ENCODE peak calls at places on chromosomes 5 and 9, in six cellular contexts. Z is spleen; Y is OCI-LY7; V is kidney epithelial cell; I is AG09309; R is CD8-positive, alpha-beta T cell. Q is an unnamed sample.

GRCh38 chr9:121645003-121645402 is 6.4 kb upstream of the DAB2IP start:
- DNase-seq in I (no peak), V (no peak), R (no peak), Z (peak), Y (peak), Q (no peak)

GRCh38 chr9:83167126-83167525 is 104.2 kb upstream of the RASEF start:
- DNase-seq in Y (no peak), R (no peak), Z (no peak), I (no peak), V (peak), Q (no peak)

GRCh38 chr5:114744406-114744805 is 382.5 kb downstream of the KCNN2 start:
- DNase-seq in R (no peak), I (no peak), V (no peak), Y (no peak), Z (no peak), Q (no peak)

GRCh38 chr9:116381350-116381749 is 227.8 kb downstream of the PAPPA start:
- DNase-seq in Z (no peak), V (no peak), R (no peak), Y (no peak), I (no peak), Q (no peak)

GRCh38 chr5:54889826-54890225 is 95.6 kb downstream of the ESM1 start:
- DNase-seq in R (no peak), Y (no peak), I (peak), Z (no peak), V (peak), Q (no peak)

GRCh38 chr5:141519605-141520288 is 30.9 kb downstream of the PCDHGC5 start:
- DNase-seq in Z (no peak), V (no peak), R (no peak), I (no peak), Y (no peak), Q (no peak)

GRCh38 chr9:12716823-12717222 is 23.6 kb downstream of the TYRP1 start:
- DNase-seq in Y (no peak), Z (no peak), I (no peak), V (no peak), R (no peak), Q (no peak)

GRCh38 chr9:13479071-13479470 is 199.6 kb upstream of the MPDZ start:
- DNase-seq in Y (no peak), I (no peak), Z (no peak), V (no peak), R (no peak), Q (no peak)

GRCh38 chr5:127051591-127051990 is 21.2 kb upstream of the MARCHF3 start:
- DNase-seq in Y (no peak), Z (no peak), R (no peak), I (no peak), V (no peak), Q (no peak)

GRCh38 chr9:121133104-121133816 is 58.5 kb downstream of the CNTRL start:
- DNase-seq in Y (no peak), I (no peak), Z (peak), R (peak), V (no peak), Q (no peak)

GRCh38 chr5:42583322-42583721 is 160.1 kb downstream of the GHR start:
- DNase-seq in Z (no peak), Y (peak), I (peak), V (peak), R (no peak), Q (no peak)

GRCh38 chr5:151315998-151316597 is 12.5 kb upstream of the SLC36A3 start:
- DNase-seq in I (peak), Y (peak), V (no peak), Z (peak), R (peak), Q (no peak)

GRCh38 chr5:2373631-2374030 is 377.8 kb downstream of the IRX2 start:
- DNase-seq in Z (no peak), Y (no peak), I (no peak), R (no peak), V (no peak), Q (no peak)

GRCh38 chr5:54469655-54470054 is 14.2 kb downstream of the HSPB3 start:
- DNase-seq in Y (peak), V (no peak), I (no peak), Z (no peak), R (no peak), Q (no peak)

GRCh38 chr9:21883642-21884041 is 81.2 kb downstream of the MTAP start:
- DNase-seq in R (peak), V (no peak), Y (peak), Z (no peak), I (no peak), Q (no peak)

GRCh38 chr5:96936431-96937221 is 746 bp downstream of the LNPEP start:
- DNase-seq in V (no peak), R (peak), Z (peak), I (no peak), Y (peak), Q (no peak)

GRCh38 chr9:134325813-134326753 is at the start of gene RXRA:
- DNase-seq in V (no peak), Y (peak), R (peak), I (no peak), Z (peak), Q (no peak)

GRCh38 chr9:122036988-122037387 is 56.1 kb downstream of the TTLL11 start:
- DNase-seq in Y (no peak), R (no peak), I (no peak), V (no peak), Z (no peak), Q (no peak)

GRCh38 chr5:51387854-51388320 is 4.6 kb downstream of the ISL1 start:
- DNase-seq in V (no peak), I (no peak), R (no peak), Y (no peak), Z (no peak), Q (no peak)

GRCh38 chr5:2143646-2144386 is 261.1 kb upstream of the IRX4 start:
- DNase-seq in R (no peak), I (no peak), Y (no peak), V (no peak), Z (peak), Q (peak)

GRCh38 chr5:136080483-136081180 is 51.8 kb downstream of the TGFBI start:
- DNase-seq in Y (no peak), V (peak), R (peak), Z (peak), I (peak), Q (no peak)

GRCh38 chr9:124770359-124771020 is 621 bp downstream of the NR6A1 start:
- DNase-seq in I (no peak), V (no peak), Z (no peak), Y (peak), R (no peak), Q (no peak)

GRCh38 chr5:52838306-52839015 is 50.7 kb downstream of the ITGA1 start:
- DNase-seq in Y (no peak), R (no peak), Z (no peak), V (no peak), I (no peak), Q (no peak)

GRCh38 chr5:112339761-112340160 is 79.3 kb downstream of the EPB41L4A start:
- DNase-seq in Z (no peak), R (no peak), I (no peak), Y (no peak), V (no peak), Q (no peak)

GRCh38 chr5:53884844-53885243 is 324.4 kb downstream of the NDUFS4 start:
- DNase-seq in Y (no peak), Z (no peak), R (no peak), I (no peak), V (no peak), Q (no peak)

GRCh38 chr5:123371575-123372179 is 51.5 kb downstream of the CEP120 start:
- DNase-seq in R (peak), V (no peak), Y (peak), Z (peak), I (no peak), Q (no peak)

GRCh38 chr5:14054111-14054854 is 88.9 kb upstream of the TRIO start:
- DNase-seq in R (no peak), Z (no peak), V (no peak), Y (no peak), I (no peak), Q (no peak)

GRCh38 chr5:41925555-41925946 is 470 bp downstream of the FBXO4 start:
- DNase-seq in I (no peak), Y (no peak), V (no peak), Z (no peak), R (peak), Q (no peak)

GRCh38 chr9:98220911-98221310 is 28.5 kb upstream of the CORO2A start:
- DNase-seq in V (no peak), I (no peak), Y (no peak), R (no peak), Z (peak), Q (no peak)

GRCh38 chr9:116152941-116153764 is 438 bp upstream of the PAPPA start:
- DNase-seq in R (no peak), I (no peak), V (no peak), Y (no peak), Z (no peak), Q (no peak)

GRCh38 chr9:93254806-93255519 is 71.0 kb downstream of the WNK2 start:
- DNase-seq in Y (no peak), R (no peak), I (no peak), V (no peak), Z (peak), Q (peak)

GRCh38 chr5:9545959-9546851 is at the start of gene SEMA5A:
- DNase-seq in R (no peak), Z (peak), Y (no peak), I (no peak), V (no peak), Q (peak)
- TF ChIP-seq CTCF in R (no peak), Z (no peak), Y (no peak), I (no peak), V (no peak), Q (peak)

GRCh38 chr5:60295423-60295822 is 401.9 kb upstream of the PDE4D start:
- DNase-seq in Z (no peak), R (no peak), I (no peak), V (no peak), Y (peak), Q (no peak)
- TF ChIP-seq CTCF in Z (no peak), R (no peak), I (peak), V (peak), Y (peak), Q (peak)

DNA sequence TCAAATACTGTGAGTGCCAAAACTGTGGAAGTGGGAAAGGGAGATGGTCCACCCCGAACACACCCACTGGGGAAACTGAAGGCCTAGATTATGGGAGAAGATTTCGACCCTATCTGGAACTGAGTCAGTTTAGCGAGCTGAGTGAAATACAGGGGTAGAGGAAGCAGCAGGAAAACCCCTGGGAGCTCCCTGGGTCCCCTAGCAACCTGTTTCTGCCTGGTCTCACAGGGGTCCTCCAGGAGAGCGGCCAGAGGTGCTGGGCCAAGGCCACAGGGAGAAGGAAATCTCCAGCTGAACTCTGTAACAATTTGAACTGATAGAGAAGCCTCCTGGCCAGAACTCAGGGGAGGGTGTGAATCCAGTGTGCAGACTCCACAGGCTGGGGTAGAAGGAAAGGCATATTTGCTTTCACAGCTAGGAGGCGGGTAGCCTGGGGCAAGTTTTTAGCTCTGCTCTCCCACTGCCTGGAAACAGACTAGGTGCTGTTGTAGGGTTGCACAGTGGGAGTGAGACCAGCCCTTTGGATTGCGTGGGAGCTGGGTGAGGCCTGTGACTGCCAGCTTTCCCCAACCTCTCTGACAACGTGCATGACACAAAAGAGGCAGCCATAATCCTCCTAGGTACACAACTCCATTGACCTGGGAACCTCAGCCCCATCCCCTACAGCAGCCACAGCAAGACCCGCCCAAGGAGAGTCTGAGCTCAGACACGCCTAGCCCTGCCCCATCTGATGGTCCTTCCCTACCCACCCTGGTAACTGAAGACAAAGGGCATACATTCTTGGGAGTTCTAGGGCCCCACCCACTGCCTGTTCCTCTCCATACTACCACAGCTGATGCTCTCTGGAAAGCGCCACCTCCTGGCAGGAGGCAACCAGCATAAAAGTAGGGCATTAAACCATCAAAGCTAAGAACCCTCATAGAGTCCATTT is 78.8 kb upstream of the GPBP1 start:
- DNase-seq in V (no peak), I (no peak), R (no peak), Y (peak), Z (no peak), Q (no peak)
- TF ChIP-seq CTCF in V (no peak), I (peak), R (no peak), Y (peak), Z (no peak), Q (peak)

GRCh38 chr5:10364186-10364689 is 10.7 kb downstream of the MARCHF6 start:
- DNase-seq in R (no peak), Y (peak), Z (no peak), I (no peak), V (no peak), Q (no peak)
- TF ChIP-seq CTCF in R (no peak), Y (peak), Z (no peak), I (peak), V (no peak), Q (peak)

GRCh38 chr5:174522641-174523260 is 201.6 kb upstream of the MSX2 start:
- DNase-seq in R (no peak), Y (no peak), Z (no peak), V (no peak), I (no peak), Q (no peak)
- TF ChIP-seq CTCF in R (no peak), Y (no peak), Z (no peak), V (no peak), I (no peak), Q (no peak)

GRCh38 chr9:107024193-107024592 is 161.2 kb downstream of the ZNF462 start:
- DNase-seq in I (no peak), V (peak), R (no peak), Z (no peak), Y (peak), Q (no peak)

GRCh38 chr9:107016383-107016782 is 153.4 kb downstream of the ZNF462 start:
- DNase-seq in R (no peak), V (no peak), I (no peak), Y (no peak), Z (no peak), Q (no peak)

GRCh38 chr9:107019216-107019615 is 156.2 kb downstream of the ZNF462 start:
- DNase-seq in V (peak), Y (no peak), R (no peak), Z (no peak), I (peak), Q (no peak)

GRCh38 chr9:107020040-107020530 is 157.1 kb downstream of the ZNF462 start:
- DNase-seq in I (peak), R (no peak), V (peak), Z (no peak), Y (peak), Q (no peak)
- TF ChIP-seq CTCF in I (no peak), R (no peak), V (peak), Z (no peak), Y (no peak), Q (peak)

GRCh38 chr5:142598338-142598700 is 87.6 kb downstream of the FGF1 start:
- DNase-seq in Y (no peak), V (no peak), R (no peak), I (no peak), Z (no peak), Q (no peak)

GRCh38 chr5:142597025-142597424 is 88.9 kb downstream of the FGF1 start:
- DNase-seq in Z (no peak), I (no peak), R (no peak), Y (no peak), V (no peak), Q (no peak)

GRCh38 chr5:142600611-142601360 is 85.1 kb downstream of the FGF1 start:
- DNase-seq in V (no peak), R (no peak), I (no peak), Z (no peak), Y (no peak), Q (no peak)

GRCh38 chr5:142600092-142600491 is 85.8 kb downstream of the FGF1 start:
- DNase-seq in R (no peak), Y (no peak), Z (no peak), V (no peak), I (no peak), Q (no peak)

GRCh38 chr5:142597546-142598337 is 88.1 kb downstream of the FGF1 start:
- DNase-seq in V (peak), Y (no peak), R (no peak), Z (no peak), I (no peak), Q (no peak)
- TF ChIP-seq CTCF in V (peak), Y (no peak), R (no peak), Z (no peak), I (no peak), Q (peak)

DNA sequence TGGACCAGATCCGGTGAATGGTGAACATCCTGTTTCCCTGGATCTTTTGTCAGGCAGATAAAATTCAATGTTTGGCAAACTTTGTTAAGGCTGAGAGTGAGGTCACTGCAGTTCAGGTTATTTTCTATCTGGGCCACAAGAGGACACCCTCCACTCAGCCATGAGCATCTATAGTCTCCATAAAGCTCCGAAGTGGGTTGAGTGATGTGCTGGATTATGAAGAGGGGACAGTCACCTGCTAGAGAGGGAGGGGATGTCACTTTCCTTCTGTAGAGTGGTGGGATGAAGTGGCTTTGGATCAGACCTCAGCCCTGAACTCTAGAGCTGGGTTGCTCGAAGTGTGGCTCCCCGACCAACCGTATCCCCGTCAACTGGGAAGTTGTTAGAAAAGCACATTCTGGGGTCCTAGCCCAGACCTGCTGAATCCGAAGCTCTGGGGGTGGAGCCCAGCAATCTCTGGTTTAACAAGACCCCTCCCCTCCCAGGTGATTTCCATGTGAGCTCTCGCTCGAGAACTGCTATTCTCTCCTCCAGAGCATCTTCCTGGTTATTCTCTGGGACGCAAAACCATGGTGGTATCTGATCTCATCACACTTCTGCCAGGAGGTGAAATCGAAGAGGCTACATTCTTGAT is 31.8 kb upstream of the FGF1 start:
- DNase-seq in R (no peak), Y (peak), Z (no peak), V (no peak), I (no peak), Q (no peak)
- TF ChIP-seq CTCF in R (peak), Y (peak), Z (peak), V (peak), I (peak), Q (peak)

Q was measured in chondrocyte.